ENCODE peak calls at places on chromosomes 16 and 17, in eight cellular contexts. W is heart right ventricle; H is IMR-90; E is RWPE1; K is lower lobe of right lung; V is Panc1; P is esophagus squamous epithelium; N is naive thymus-derived CD4-positive, alpha-beta T cell. C is an unnamed sample.

GRCh38 chr17:79620207-79621038 is 9.6 kb upstream of the RBFOX3 start:
- DNase-seq in P (no peak), W (no peak), E (no peak), H (no peak), N (no peak), V (no peak), K (peak), C (no peak)

GRCh38 chr16:23496826-23497542 is 13.3 kb downstream of the GGA2 start:
- DNase-seq in H (peak), V (no peak), K (no peak), N (no peak), E (peak), W (no peak), P (no peak), C (no peak)

GRCh38 chr17:36575028-36575427 is 16.7 kb upstream of the DHRS11 start:
- DNase-seq in V (no peak), P (no peak), K (no peak), H (no peak), N (no peak), W (no peak), E (no peak), C (no peak)

GRCh38 chr16:4548124-4548523 is 8.0 kb upstream of the C16orf96 start:
- DNase-seq in N (no peak), V (no peak), H (no peak), W (no peak), K (no peak), P (no peak), E (no peak), C (no peak)

GRCh38 chr17:59361916-59362810 is 30.7 kb downstream of the YPEL2 start:
- DNase-seq in H (peak), P (no peak), V (no peak), N (peak), K (no peak), E (no peak), W (no peak), C (peak)

GRCh38 chr16:89583895-89584644 is 8.5 kb downstream of the CPNE7 start:
- DNase-seq in K (no peak), N (no peak), W (no peak), P (no peak), V (no peak), E (no peak), H (no peak), C (no peak)

GRCh38 chr16:72744064-72744793 is 303.7 kb downstream of the ZFHX3 start:
- DNase-seq in K (no peak), W (no peak), N (no peak), V (no peak), P (no peak), H (no peak), E (no peak), C (no peak)

GRCh38 chr16:72172105-72173034 is at the start of gene PMFBP1:
- DNase-seq in W (peak), E (peak), K (no peak), H (peak), P (peak), V (no peak), N (no peak), C (peak)

GRCh38 chr17:57948555-57949420 is 6.4 kb downstream of the CUEDC1 start:
- DNase-seq in P (no peak), H (peak), E (peak), N (no peak), K (peak), V (no peak), W (no peak), C (peak)

GRCh38 chr17:1977583-1978395 is 47.3 kb downstream of the RTN4RL1 start:
- DNase-seq in K (no peak), P (no peak), E (no peak), N (no peak), H (no peak), W (no peak), V (no peak), C (no peak)

GRCh38 chr16:87033021-87033471 is 284.1 kb downstream of the C16orf95 start:
- DNase-seq in P (no peak), E (no peak), V (no peak), H (no peak), W (peak), N (no peak), K (no peak), C (no peak)

GRCh38 chr16:79970551-79971236 is 370.2 kb upstream of the MAF start:
- DNase-seq in W (peak), V (no peak), P (no peak), K (no peak), E (no peak), N (no peak), H (no peak), C (no peak)

GRCh38 chr17:19334331-19334730 is 28.2 kb downstream of the B9D1 start:
- DNase-seq in W (no peak), E (no peak), N (no peak), K (no peak), P (no peak), H (no peak), V (no peak), C (no peak)

GRCh38 chr17:78532922-78533640 is 44.1 kb downstream of the DNAH17 start:
- DNase-seq in H (peak), K (no peak), N (no peak), P (no peak), V (no peak), E (peak), W (no peak), C (peak)

GRCh38 chr17:2084129-2084765 is 29.3 kb downstream of the HIC1 start:
- DNase-seq in V (no peak), K (peak), H (peak), W (peak), P (no peak), N (no peak), E (peak), C (no peak)

GRCh38 chr17:63524051-63524450 is 893 bp downstream of the KCNH6 start:
- DNase-seq in H (no peak), E (no peak), K (no peak), W (no peak), V (no peak), N (no peak), P (no peak), C (no peak)

GRCh38 chr17:78726471-78727010 is 55.5 kb downstream of the CYTH1 start:
- DNase-seq in N (no peak), K (no peak), E (no peak), V (no peak), H (no peak), P (no peak), W (no peak), C (no peak)

GRCh38 chr16:3999479-3999868 is 116.8 kb downstream of the ADCY9 start:
- DNase-seq in W (peak), P (no peak), N (no peak), V (no peak), E (no peak), K (peak), H (peak), C (no peak)

GRCh38 chr17:29078183-29079045 is 35.5 kb downstream of the PIPOX start:
- DNase-seq in V (no peak), H (peak), E (no peak), P (no peak), K (no peak), W (peak), N (no peak), C (no peak)

GRCh38 chr16:3553138-3553923 is 23.9 kb downstream of the NLRC3 start:
- DNase-seq in E (no peak), W (no peak), V (no peak), N (no peak), H (peak), K (no peak), P (no peak), C (no peak)

GRCh38 chr17:7755095-7755890 is 37.7 kb downstream of the DNAH2 start:
- DNase-seq in E (peak), K (no peak), V (no peak), H (no peak), W (no peak), N (no peak), P (no peak), C (no peak)

GRCh38 chr17:17849863-17850373 is 13.1 kb upstream of the SREBF1 start:
- DNase-seq in N (peak), E (no peak), H (peak), W (peak), K (peak), V (no peak), P (no peak), C (no peak)

GRCh38 chr16:24645739-24646645 is 83.5 kb upstream of the TNRC6A start:
- DNase-seq in W (no peak), H (peak), V (peak), E (peak), K (no peak), N (no peak), P (no peak), C (peak)

DNA sequence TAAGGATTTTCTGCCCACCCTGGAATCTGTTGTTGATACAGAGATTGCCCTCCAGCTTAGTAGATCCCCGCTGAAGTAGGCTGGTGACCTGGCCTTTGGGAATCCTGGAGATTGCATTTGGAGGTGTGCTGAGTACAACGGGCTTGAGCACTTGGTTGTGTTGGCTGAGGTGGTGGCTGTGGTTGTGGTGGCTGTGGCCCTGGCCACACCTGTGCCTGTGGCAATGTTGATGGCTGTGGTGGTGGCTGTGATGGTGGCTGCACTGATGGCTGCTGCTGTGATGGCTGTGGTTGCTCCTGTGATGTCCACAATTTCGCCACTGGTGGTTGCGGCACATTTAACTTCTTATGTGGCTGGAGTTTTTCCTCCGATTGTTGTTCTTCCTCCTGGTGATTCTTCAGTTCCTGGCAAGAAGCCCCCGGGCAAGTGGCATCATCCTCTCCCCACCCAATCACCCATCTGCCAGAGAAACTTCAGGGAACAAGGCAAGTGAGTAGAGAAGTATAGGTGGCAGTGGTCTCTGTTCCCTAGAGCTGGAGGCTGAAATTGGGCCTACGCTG is 4.2 kb downstream of the CCDC200 start:
- DNase-seq in N (no peak), K (no peak), E (no peak), V (no peak), H (no peak), P (no peak), W (no peak), C (no peak)
- H3K27ac ChIP-seq in N (no peak), K (no peak), E (peak), V (no peak), H (no peak), P (no peak), W (no peak), C (no peak)

GRCh38 chr17:35213412-35213925 is 19.3 kb upstream of the SLC35G3 start:
- DNase-seq in K (no peak), V (no peak), W (no peak), N (no peak), P (no peak), H (no peak), E (no peak), C (no peak)

GRCh38 chr17:35217107-35217506 is 22.9 kb upstream of the SLC35G3 start:
- DNase-seq in E (no peak), P (no peak), V (no peak), W (no peak), K (no peak), H (no peak), N (no peak), C (no peak)

GRCh38 chr17:35212668-35213067 is 18.5 kb upstream of the SLC35G3 start:
- DNase-seq in N (no peak), E (peak), W (no peak), H (no peak), V (no peak), K (no peak), P (no peak), C (no peak)

GRCh38 chr17:35214192-35214591 is 20.0 kb upstream of the SLC35G3 start:
- DNase-seq in K (no peak), E (no peak), H (no peak), P (no peak), W (no peak), V (no peak), N (no peak), C (no peak)

GRCh38 chr17:35214631-35215273 is 20.6 kb upstream of the SLC35G3 start:
- DNase-seq in W (no peak), V (no peak), H (no peak), E (no peak), P (no peak), K (no peak), N (peak), C (no peak)
- H3K27ac ChIP-seq in W (peak), V (no peak), H (no peak), E (no peak), P (peak), K (peak), N (peak), C (no peak)

DNA sequence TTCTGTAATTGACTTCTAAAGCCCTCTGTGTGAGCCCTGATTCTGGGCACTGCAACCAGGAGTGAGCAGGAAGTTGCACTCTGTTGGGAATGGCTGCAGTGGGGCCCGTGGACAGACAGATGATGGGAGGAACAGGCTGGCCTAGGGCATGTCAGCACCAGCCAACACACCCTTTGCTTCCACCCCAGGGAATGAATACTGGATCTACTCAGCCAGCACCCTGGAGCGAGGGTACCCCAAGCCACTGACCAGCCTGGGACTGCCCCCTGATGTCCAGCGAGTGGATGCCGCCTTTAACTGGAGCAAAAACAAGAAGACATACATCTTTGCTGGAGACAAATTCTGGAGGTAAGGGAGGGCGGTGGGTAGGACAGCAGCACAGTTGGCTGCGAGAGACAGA is 10.8 kb upstream of the LPCAT2 start:
- DNase-seq in K (no peak), W (no peak), E (no peak), V (no peak), H (no peak), N (no peak), P (no peak), C (no peak)
- H3K27ac ChIP-seq in K (no peak), W (no peak), E (peak), V (peak), H (no peak), N (no peak), P (no peak), C (no peak)

GRCh38 chr17:12722282-12722681 is 56.6 kb downstream of the MYOCD start:
- DNase-seq in W (no peak), V (no peak), K (no peak), P (no peak), H (no peak), E (no peak), N (no peak), C (no peak)

GRCh38 chr17:12727076-12727750 is 61.5 kb downstream of the MYOCD start:
- DNase-seq in V (no peak), E (no peak), W (no peak), K (no peak), H (peak), P (no peak), N (no peak), C (no peak)

GRCh38 chr17:12726131-12726530 is 60.4 kb downstream of the MYOCD start:
- DNase-seq in N (no peak), V (no peak), P (no peak), W (no peak), H (no peak), K (no peak), E (no peak), C (no peak)

GRCh38 chr17:12719948-12720347 is 54.3 kb downstream of the MYOCD start:
- DNase-seq in E (no peak), H (no peak), V (no peak), W (no peak), P (no peak), N (no peak), K (no peak), C (no peak)

DNA sequence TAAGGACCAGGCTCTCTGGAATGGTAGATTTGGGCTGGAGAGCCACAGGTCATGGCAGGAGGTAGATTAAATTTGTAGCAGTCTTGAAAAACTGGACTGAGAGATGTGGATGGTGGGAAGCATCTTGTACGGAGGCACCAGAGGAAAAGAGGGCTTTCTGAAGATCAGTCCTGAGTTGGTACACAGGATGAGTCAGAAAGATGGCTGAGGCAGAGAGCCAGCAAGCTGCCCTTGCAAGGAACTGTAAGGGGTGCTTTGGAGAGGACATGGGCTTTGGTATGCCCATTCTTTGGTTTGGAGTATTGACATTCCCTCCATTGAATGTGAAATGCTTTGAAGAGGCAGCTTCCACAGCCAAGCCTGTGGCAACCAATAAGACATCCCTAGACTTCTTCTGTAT is 55.9 kb downstream of the MYOCD start:
- DNase-seq in W (no peak), P (no peak), H (no peak), V (no peak), K (no peak), E (no peak), N (no peak), C (no peak)
- H3K27ac ChIP-seq in W (peak), P (no peak), H (no peak), V (no peak), K (no peak), E (no peak), N (no peak), C (no peak)

DNA sequence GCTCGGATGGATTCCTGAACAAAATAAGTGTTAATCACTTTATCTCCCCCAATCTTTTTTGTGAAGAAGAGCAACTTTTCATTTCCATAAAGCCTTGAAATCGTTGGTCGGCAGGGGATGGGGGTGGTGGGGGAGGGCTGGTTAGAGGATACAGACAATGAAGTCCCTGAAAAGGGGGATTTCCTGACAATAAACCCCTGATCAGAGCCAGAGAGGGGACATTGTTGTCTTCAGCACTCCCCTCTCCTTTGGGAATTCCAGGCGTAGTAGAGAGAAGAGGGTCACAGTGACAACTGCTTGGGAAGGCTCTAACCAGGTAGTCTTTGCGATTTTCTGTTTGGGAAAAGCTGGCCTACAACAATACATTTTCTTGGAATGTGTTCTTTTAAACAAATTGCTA is 20.5 kb downstream of the TOX3 start:
- DNase-seq in P (no peak), H (no peak), V (no peak), E (no peak), N (no peak), W (no peak), K (no peak), C (no peak)
- H3K27ac ChIP-seq in P (no peak), H (no peak), V (no peak), E (no peak), N (no peak), W (no peak), K (no peak), C (no peak)

GRCh38 chr17:40241435-40241834 is 22.3 kb downstream of the WIPF2 start:
- DNase-seq in K (no peak), P (no peak), H (no peak), N (no peak), E (no peak), W (no peak), V (no peak), C (no peak)
- H3K27ac ChIP-seq in K (no peak), P (no peak), H (no peak), N (no peak), E (no peak), W (no peak), V (no peak), C (no peak)

DNA sequence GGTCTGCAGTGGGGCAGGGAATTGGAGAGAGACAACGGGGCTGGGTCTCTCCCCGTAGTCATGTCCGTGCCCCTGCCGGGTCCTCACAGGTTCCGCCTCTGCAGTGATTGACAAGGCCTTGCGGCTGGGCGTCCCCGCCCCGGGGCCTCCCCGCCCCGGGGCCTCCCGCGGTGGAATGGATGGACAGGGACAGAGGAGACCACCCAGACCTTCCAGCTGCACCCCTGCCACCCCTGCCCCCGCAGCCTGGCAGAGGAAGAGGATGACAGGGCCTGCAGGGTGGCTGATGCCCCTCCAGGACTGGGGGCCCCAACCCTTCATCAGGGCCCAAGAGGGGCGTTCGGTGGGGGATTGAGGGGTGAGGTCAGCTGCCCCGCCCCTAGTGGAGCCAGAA is 216.4 kb upstream of the CIBAR2 start:
- DNase-seq in K (no peak), V (no peak), W (no peak), P (no peak), H (no peak), N (no peak), E (no peak), C (no peak)
- H3K27ac ChIP-seq in K (no peak), V (peak), W (no peak), P (no peak), H (no peak), N (no peak), E (no peak), C (no peak)

DNA sequence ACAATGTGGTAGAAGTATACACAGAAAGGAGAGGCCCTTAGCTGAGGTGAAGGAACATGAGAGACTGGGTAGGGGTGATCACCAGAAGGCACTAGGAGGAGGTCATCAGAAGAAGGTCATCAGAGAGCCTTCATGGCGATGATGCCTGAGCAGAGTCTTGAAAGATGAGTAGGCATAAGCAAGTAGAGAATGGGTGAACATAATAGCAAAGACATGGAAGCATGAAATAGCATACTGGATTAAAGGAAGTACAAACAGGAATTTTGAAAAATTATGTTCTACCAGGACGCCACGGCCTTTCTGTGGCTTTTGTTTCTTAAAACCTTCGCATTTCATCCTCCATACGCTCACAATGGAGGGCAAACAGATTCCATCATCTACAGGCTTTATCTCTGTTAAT is 2.9 kb downstream of the IKZF3 start:
- DNase-seq in V (no peak), K (no peak), P (no peak), W (no peak), H (no peak), N (no peak), E (no peak), C (no peak)
- H3K27ac ChIP-seq in V (no peak), K (no peak), P (no peak), W (no peak), H (no peak), N (peak), E (no peak), C (no peak)

GRCh38 chr16:12320298-12320706 is 343.8 kb downstream of the SNX29 start:
- DNase-seq in H (peak), V (no peak), N (no peak), W (no peak), P (no peak), E (no peak), K (no peak), C (no peak)

GRCh38 chr16:12318661-12319463 is 342.3 kb downstream of the SNX29 start:
- DNase-seq in W (no peak), N (no peak), H (peak), K (no peak), E (no peak), V (no peak), P (no peak), C (no peak)

GRCh38 chr16:12319464-12320030 is 343.0 kb downstream of the SNX29 start:
- DNase-seq in V (no peak), H (no peak), K (no peak), N (no peak), E (no peak), W (no peak), P (no peak), C (no peak)

GRCh38 chr16:12317121-12317810 is 340.7 kb downstream of the SNX29 start:
- DNase-seq in W (no peak), H (no peak), N (no peak), E (no peak), K (no peak), P (no peak), V (no peak), C (no peak)

GRCh38 chr16:12317856-12318591 is 341.5 kb downstream of the SNX29 start:
- DNase-seq in E (peak), V (no peak), N (no peak), H (no peak), W (no peak), K (no peak), P (no peak), C (no peak)
- H3K27ac ChIP-seq in E (peak), V (no peak), N (no peak), H (no peak), W (no peak), K (no peak), P (peak), C (peak)

C was measured in epithelial cell of prostate.